ENCODE peak calls at places on chromosomes 7 and 10, in four cellular contexts. D is endodermal cell, P is foreskin fibroblast, M is heart left ventricle. W is an unnamed sample.

GRCh38 chr7:106866298-106867281 is 1.5 kb downstream of the PIK3CG start:
- DNase-seq in D (no peak), P (no peak), M (no peak), W (no peak)

GRCh38 chr10:128498378-128498730 is 372.1 kb upstream of the MKI67 start:
- DNase-seq in P (no peak), D (no peak), M (no peak), W (no peak)

GRCh38 chr7:2355079-2356008 is 717 bp downstream of the EIF3B start:
- DNase-seq in D (peak; percentile 67), M (no peak), P (peak; percentile 34), W (no peak)

GRCh38 chr7:79761876-79762429 is 308.5 kb upstream of the MAGI2 start:
- DNase-seq in P (peak; percentile 3), D (no peak), M (no peak), W (no peak)

GRCh38 chr7:143381427-143382125 is 431 bp downstream of the ZYX start:
- DNase-seq in M (peak; percentile 79), P (peak; percentile 86), D (peak; percentile 58), W (no peak)

GRCh38 chr7:82623812-82624211 is 180.2 kb upstream of the CACNA2D1 start:
- DNase-seq in M (no peak), D (no peak), P (peak; percentile 76), W (no peak)

GRCh38 chr7:157634401-157635147 is 297.8 kb downstream of the DNAJB6 start:
- DNase-seq in P (no peak), D (peak; percentile 20), M (no peak), W (no peak)

GRCh38 chr10:33703897-33704825 is 369.7 kb upstream of the NRP1 start:
- DNase-seq in P (peak; percentile 85), M (peak; percentile 66), D (no peak), W (no peak)

GRCh38 chr10:69577268-69578232 is 4.3 kb upstream of the NEUROG3 start:
- DNase-seq in M (no peak), D (peak; percentile 60), P (peak; percentile 13), W (no peak)

GRCh38 chr7:105837765-105838241 is 38.6 kb downstream of the ATXN7L1 start:
- DNase-seq in P (no peak), D (no peak), M (no peak), W (no peak)

GRCh38 chr7:138797715-138798320 is at the start of the genes ATP6V0A4 and TMEM213:
- DNase-seq in M (no peak), P (no peak), D (peak; percentile 91), W (no peak)

GRCh38 chr7:2019693-2020511 is 212.8 kb downstream of the MAD1L1 start:
- DNase-seq in P (peak; percentile 92), M (peak; percentile 84), D (no peak), W (no peak)

GRCh38 chr10:48480397-48481374 is 124.2 kb downstream of the ARHGAP22 start:
- DNase-seq in D (peak; percentile 55), M (peak; percentile 46), P (no peak), W (no peak)

GRCh38 chr10:113264333-113265131 is 288.3 kb upstream of the HABP2 start:
- DNase-seq in P (no peak), D (no peak), M (no peak), W (no peak)

GRCh38 chr10:46992794-46993552 is 81.7 kb downstream of the PTPN20 start:
- DNase-seq in M (no peak), P (peak; percentile 48), D (peak; percentile 69), W (peak; percentile 14)

GRCh38 chr10:14220026-14220425 is 110.7 kb downstream of the FRMD4A start:
- DNase-seq in P (no peak), M (no peak), D (peak; percentile 4), W (no peak)

GRCh38 chr7:47529826-47530555 is 51.9 kb downstream of the TNS3 start:
- DNase-seq in M (no peak), D (no peak), P (no peak), W (peak; percentile 6)

GRCh38 chr7:22197376-22197775 is 159.6 kb downstream of the RAPGEF5 start:
- DNase-seq in D (no peak), P (no peak), M (no peak), W (no peak)

GRCh38 chr7:150897502-150898474 is 45.5 kb downstream of the AOC1 start:
- DNase-seq in P (no peak), D (no peak), M (no peak), W (no peak)

GRCh38 chr10:88983206-88983605 is 7.4 kb upstream of the FAS start:
- DNase-seq in D (no peak), P (peak; percentile 21), M (no peak), W (no peak)

GRCh38 chr7:81527651-81528050 is 242.2 kb downstream of the HGF start:
- DNase-seq in D (no peak), M (no peak), P (no peak), W (no peak)
- TF ChIP-seq CTCF in D (peak; percentile 41), M (no peak), P (no peak), W (peak; percentile 33)

GRCh38 chr10:22228943-22229755 is 11.3 kb upstream of the EBLN1 start:
- DNase-seq in M (peak; percentile 85), P (peak; percentile 94), D (peak; percentile 96), W (peak; percentile 67)
- H3K4me3 ChIP-seq in M (peak overlapping the region; percentile 72), P (peak overlapping the region; percentile 66), D (peak overlapping the region; percentile 85), W (peak overlapping the region; percentile 78)

DNA sequence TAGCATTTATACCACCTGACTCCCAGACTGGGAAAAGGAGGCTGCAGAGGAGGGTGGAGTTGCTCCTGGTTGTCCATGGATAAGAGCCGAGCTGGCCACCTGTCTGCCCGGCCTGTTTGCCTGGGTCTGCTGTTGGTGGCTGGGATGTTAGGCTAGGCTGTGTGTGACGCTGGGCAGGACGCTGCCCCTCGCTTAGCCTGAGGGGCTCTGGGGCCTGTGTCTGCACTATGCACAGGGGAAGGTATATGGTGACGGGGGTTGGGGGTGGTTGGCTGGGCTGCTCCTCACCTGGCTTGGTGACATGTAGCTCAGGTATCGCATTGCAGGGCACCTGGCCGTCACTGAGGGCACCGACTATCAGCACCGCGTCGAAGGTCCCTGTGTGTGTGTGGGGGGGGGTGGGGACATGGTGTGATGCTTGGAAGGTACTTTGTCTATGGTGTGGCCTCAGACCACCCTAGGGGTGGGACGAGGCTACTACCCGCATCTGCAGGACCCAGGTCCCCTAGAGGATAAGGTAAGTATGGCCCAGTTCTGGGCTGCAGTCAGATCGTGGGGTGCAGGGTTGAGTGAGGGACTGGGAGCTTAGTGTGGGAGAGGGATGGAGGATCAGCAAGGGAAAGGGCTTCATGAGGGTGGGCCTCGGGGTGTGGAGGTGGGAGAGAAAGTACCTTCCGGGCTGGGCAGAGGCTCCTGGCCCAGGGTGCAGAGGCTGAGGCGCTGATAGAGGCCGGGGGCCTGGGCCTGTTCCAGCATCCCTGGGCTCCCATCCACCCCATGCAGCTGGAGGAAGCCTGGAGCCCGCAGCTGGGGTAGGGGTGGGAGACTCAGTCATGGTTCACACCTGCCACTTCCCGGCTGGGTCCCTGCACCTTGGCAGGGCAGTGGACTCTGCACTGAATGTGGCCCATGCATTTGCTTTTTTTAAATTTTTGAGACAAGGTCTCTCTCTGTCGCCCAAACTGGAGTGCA is 2.3 kb downstream of the METTL27 start:
- DNase-seq in P (no peak), D (peak; percentile 73), M (no peak), W (no peak)
- TF ChIP-seq CTCF in P (no peak), D (peak; percentile 74), M (no peak), W (no peak)

GRCh38 chr10:17454181-17454800 is at the start of gene ST8SIA6:
- DNase-seq in D (peak; percentile 83), M (peak; percentile 42), P (peak; percentile 83), W (no peak)
- H3K4me3 ChIP-seq in D (peak within 1 kb of the TSS; percentile 82), M (peak within 1 kb of the TSS; percentile 61), P (peak within 1 kb of the TSS; percentile 36), W (peak within 1 kb of the TSS; percentile 46)

GRCh38 chr10:17835688-17836087 is 26.5 kb downstream of the MRC1 start:
- DNase-seq in M (no peak), P (peak; percentile 91), D (peak; percentile 73), W (no peak)
- TF ChIP-seq CTCF in M (no peak), P (no peak), D (peak; percentile 24), W (no peak)

GRCh38 chr7:29996321-29996720 is 6.7 kb upstream of the SCRN1 start:
- DNase-seq in M (no peak), D (no peak), P (no peak), W (no peak)
- H3K4me3 ChIP-seq in M (no peak overlapping the region), D (no peak overlapping the region), P (no peak overlapping the region), W (no peak overlapping the region)

GRCh38 chr7:116985575-116985974 is 32.3 kb downstream of the ST7 start:
- DNase-seq in M (no peak), D (no peak), P (no peak), W (no peak)

GRCh38 chr7:116991233-116991632 is 37.9 kb downstream of the ST7 start:
- DNase-seq in P (no peak), M (no peak), D (no peak), W (no peak)

GRCh38 chr7:116986611-116987565 is 33.6 kb downstream of the ST7 start:
- DNase-seq in D (no peak), P (peak; percentile 44), M (no peak), W (no peak)

GRCh38 chr7:116990056-116990455 is 36.8 kb downstream of the ST7 start:
- DNase-seq in D (no peak), M (no peak), P (no peak), W (no peak)

GRCh38 chr7:116988363-116988989 is 35.2 kb downstream of the ST7 start:
- DNase-seq in M (no peak), D (no peak), P (no peak), W (no peak)
- TF ChIP-seq CTCF in M (peak; percentile 40), D (peak; percentile 62), P (no peak), W (peak; percentile 21)

DNA sequence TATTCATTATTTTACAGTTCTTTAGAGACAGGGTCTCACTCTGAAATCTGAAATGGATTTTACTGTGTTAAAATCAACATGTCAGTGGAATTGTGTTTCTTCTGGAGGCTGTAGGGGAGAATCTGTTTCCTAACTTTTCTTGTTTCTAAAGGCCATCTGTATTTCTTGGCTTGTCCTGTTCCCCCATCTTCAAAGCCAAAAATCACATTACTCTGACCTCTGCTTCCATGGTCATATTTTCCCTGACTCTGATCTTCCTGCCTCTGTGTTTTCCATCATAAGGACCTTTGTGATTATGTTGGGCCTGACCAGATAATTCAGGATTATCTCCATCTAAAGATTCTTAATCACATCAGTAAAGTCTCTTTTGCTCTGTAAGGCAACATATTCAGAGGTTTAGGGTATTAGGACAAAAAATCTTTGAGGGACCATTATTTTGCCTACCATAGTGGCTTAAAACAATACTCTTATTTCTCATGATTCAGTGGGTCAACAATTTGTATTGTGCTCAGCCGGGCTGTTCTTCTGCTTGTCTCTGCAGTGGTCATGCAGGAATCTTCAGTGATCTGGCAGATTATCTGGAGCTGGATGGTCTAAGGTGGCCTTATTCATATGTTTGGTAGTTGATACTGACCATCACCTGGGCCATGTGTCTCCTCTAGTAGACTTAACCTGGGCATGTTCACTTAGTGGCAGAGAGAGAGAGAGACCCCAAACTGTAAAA is 5.7 kb downstream of the ANLN start:
- DNase-seq in P (no peak), M (no peak), D (no peak), W (no peak)
- H3K4me3 ChIP-seq in P (no peak overlapping the region), M (no peak overlapping the region), D (peak overlapping the region; percentile 41), W (no peak overlapping the region)